ENCODE peak calls at places on chromosomes 13 and 19, in nine cellular contexts. B is testis, I is IMR-90, U is A549, N is transverse colon, H is endothelial cell of umbilical vein, Y is esophagus muscularis mucosa, T is body of pancreas, W is heart left ventricle. V is an unnamed sample.
A peak's percentile ranks its signal among the peaks of the same experiment; 100 is the strongest.

GRCh38 chr13:24013189-24013588 is 115.9 kb upstream of the C1QTNF9B start:
- DNase-seq in B (no peak), I (no peak), U (no peak), N (no peak), H (no peak), Y (no peak), T (no peak), W (no peak), V (no peak)

GRCh38 chr19:2047449-2048103 is 3.5 kb downstream of the MKNK2 start:
- DNase-seq in B (no peak), I (no peak), U (peak; percentile 53), N (peak; percentile 57), H (peak; percentile 83), Y (no peak), T (peak; percentile 87), W (no peak), V (peak; percentile 53)

GRCh38 chr13:71979616-71980015 is 112.6 kb upstream of the DACH1 start:
- DNase-seq in B (no peak), I (no peak), U (no peak), N (no peak), H (peak; percentile 33), Y (no peak), T (no peak), W (no peak), V (no peak)

GRCh38 chr13:42574435-42575311 is 721 bp downstream of the TNFSF11 start:
- DNase-seq in B (no peak), I (no peak), U (no peak), N (no peak), H (no peak), Y (no peak), T (no peak), W (no peak), V (no peak)

GRCh38 chr19:34428549-34429285 is 536 bp downstream of the UBA2 start:
- DNase-seq in B (peak; percentile 44), I (peak; percentile 17), U (peak; percentile 66), N (peak; percentile 45), H (peak; percentile 41), Y (no peak), T (peak; percentile 37), W (peak; percentile 52), V (peak; percentile 36)

GRCh38 chr19:2546128-2547032 is 70.5 kb downstream of the GADD45B start:
- DNase-seq in B (peak; percentile 56), I (no peak), U (no peak), N (peak; percentile 64), H (peak; percentile 52), Y (peak; percentile 96), T (peak; percentile 46), W (peak; percentile 86), V (peak; percentile 73)

GRCh38 chr19:31278555-31279435 is 70.4 kb downstream of the TSHZ3 start:
- DNase-seq in B (no peak), I (no peak), U (no peak), N (no peak), H (no peak), Y (no peak), T (no peak), W (no peak), V (no peak)

GRCh38 chr19:35563207-35563829 is at the start of gene ATP4A:
- DNase-seq in B (no peak), I (no peak), U (no peak), N (no peak), H (no peak), Y (no peak), T (no peak), W (no peak), V (no peak)

GRCh38 chr13:90414691-90415596 is 932.5 kb upstream of the MIR17HG start:
- DNase-seq in B (no peak), I (peak; percentile 81), U (peak; percentile 18), N (no peak), H (peak; percentile 66), Y (no peak), T (no peak), W (no peak), V (no peak)

GRCh38 chr13:36344886-36345437 is 1.2 kb downstream of the SPART start:
- DNase-seq in B (peak; percentile 46), I (no peak), U (no peak), N (no peak), H (no peak), Y (no peak), T (no peak), W (no peak), V (peak; percentile 13)

GRCh38 chr19:15332311-15332996 is at the start of gene BRD4:
- DNase-seq in B (peak; percentile 81), I (peak; percentile 42), U (peak; percentile 69), N (peak; percentile 79), H (peak; percentile 44), Y (no peak), T (peak; percentile 71), W (peak; percentile 84), V (peak; percentile 70)

GRCh38 chr19:40754611-40755247 is 3.7 kb downstream of the SNRPA start:
- DNase-seq in B (no peak), I (peak; percentile 19), U (no peak), N (peak; percentile 77), H (no peak), Y (no peak), T (peak; percentile 44), W (no peak), V (no peak)

GRCh38 chr19:42985588-42985987 is 40.7 kb downstream of the PSG11 start:
- DNase-seq in B (no peak), I (peak; percentile 21), U (no peak), N (no peak), H (no peak), Y (no peak), T (no peak), W (no peak), V (no peak)

GRCh38 chr13:38348890-38349289 is 761 bp upstream of the UFM1 start:
- DNase-seq in B (peak; percentile 17), I (peak; percentile 40), U (peak; percentile 9), N (peak; percentile 8), H (no peak), Y (no peak), T (peak; percentile 15), W (no peak), V (peak; percentile 1)

GRCh38 chr19:41222240-41222639 is 3.2 kb downstream of the AXL start:
- DNase-seq in B (peak; percentile 27), I (no peak), U (no peak), N (no peak), H (no peak), Y (no peak), T (no peak), W (no peak), V (no peak)

GRCh38 chr13:104114111-104114510 is 1047.9 kb upstream of the SLC10A2 start:
- DNase-seq in B (no peak), I (peak; percentile 13), U (no peak), N (no peak), H (peak; percentile 50), Y (no peak), T (no peak), W (no peak), V (no peak)

GRCh38 chr13:24910502-24911134 is 146.6 kb downstream of the RNF17 start:
- DNase-seq in B (no peak), I (peak; percentile 6), U (no peak), N (peak; percentile 54), H (no peak), Y (no peak), T (no peak), W (no peak), V (no peak)

GRCh38 chr13:38350114-38350617 is 515 bp downstream of the UFM1 start:
- DNase-seq in B (peak; percentile 83), I (peak; percentile 50), U (peak; percentile 25), N (peak; percentile 70), H (no peak), Y (no peak), T (peak; percentile 75), W (peak; percentile 54), V (peak; percentile 79)

GRCh38 chr13:22095794-22096193 is 424.9 kb downstream of the FGF9 start:
- DNase-seq in B (no peak), I (no peak), U (no peak), N (no peak), H (no peak), Y (no peak), T (no peak), W (no peak), V (no peak)

GRCh38 chr13:48068036-48068435 is 26.9 kb downstream of the MED4 start:
- DNase-seq in B (no peak), I (no peak), U (no peak), N (no peak), H (no peak), Y (no peak), T (no peak), W (no peak), V (no peak)
- H3K27ac ChIP-seq in B (no peak overlapping the region), I (no peak overlapping the region), U (no peak overlapping the region), N (no peak overlapping the region), H (no peak overlapping the region), Y (no peak overlapping the region), T (no peak overlapping the region), W (no peak overlapping the region), V (no peak overlapping the region)

GRCh38 chr19:49430678-49431329 is 5.6 kb downstream of the GFY start:
- DNase-seq in B (no peak), I (no peak), U (no peak), N (no peak), H (no peak), Y (no peak), T (no peak), W (no peak), V (no peak)

GRCh38 chr19:49433240-49433901 is 8.0 kb downstream of the SLC17A7 start:
- DNase-seq in B (no peak), I (no peak), U (no peak), N (no peak), H (no peak), Y (no peak), T (no peak), W (no peak), V (no peak)

GRCh38 chr19:49431330-49431749 is 6.2 kb downstream of the GFY start:
- DNase-seq in B (no peak), I (no peak), U (no peak), N (no peak), H (no peak), Y (no peak), T (no peak), W (no peak), V (no peak)

GRCh38 chr19:49430172-49430677 is 5.0 kb downstream of the GFY start:
- DNase-seq in B (no peak), I (no peak), U (no peak), N (no peak), H (no peak), Y (no peak), T (no peak), W (no peak), V (no peak)

GRCh38 chr19:49432141-49433073 is 7.2 kb downstream of the GFY start:
- DNase-seq in B (no peak), I (no peak), U (no peak), N (peak; percentile 50), H (no peak), Y (no peak), T (no peak), W (no peak), V (no peak)
- H3K4me3 ChIP-seq in B (no peak overlapping the region), I (no peak overlapping the region), U (no peak overlapping the region), N (no peak overlapping the region), H (no peak overlapping the region), Y (no peak overlapping the region), T (no peak overlapping the region), W (no peak overlapping the region), V (no peak overlapping the region)

GRCh38 chr13:83350569-83350968 is 531.7 kb downstream of the SLITRK1 start:
- DNase-seq in B (no peak), I (peak; percentile 61), U (no peak), N (no peak), H (no peak), Y (no peak), T (no peak), W (no peak), V (no peak)
- TF ChIP-seq POLR2A in B (no peak), I (no peak), U (no peak), N (no peak), H (no peak), Y (no peak), T (no peak), W (no peak), V (no peak)

GRCh38 chr13:110109140-110109783 is 197.7 kb downstream of the COL4A1 start:
- DNase-seq in B (no peak), I (no peak), U (no peak), N (no peak), H (no peak), Y (no peak), T (no peak), W (no peak), V (no peak)
- H3K27ac ChIP-seq in B (no peak overlapping the region), I (no peak overlapping the region), U (peak overlapping the region; percentile 52), N (no peak overlapping the region), H (no peak overlapping the region), Y (peak overlapping the region; percentile 81), T (no peak overlapping the region), W (peak overlapping the region; percentile 75), V (no peak overlapping the region)

V was measured in thyroid gland.